ENCODE peak calls at places on chromosomes 3 and 15, in five cellular contexts. N, S, C, I and T are unnamed samples.

GRCh38 chr3:115576325-115576724 is 47.0 kb upstream of the GAP43 start:
- DNase-seq in C (no peak), N (no peak), I (no peak), S (no peak), T (no peak)

GRCh38 chr15:47394410-47394809 is 322.9 kb upstream of the SEMA6D start:
- DNase-seq in C (no peak), S (no peak), I (no peak), N (no peak), T (no peak)

GRCh38 chr3:52280046-52280445 is 1.6 kb upstream of the WDR82 start:
- DNase-seq in N (no peak), S (no peak), C (no peak), I (no peak), T (no peak)

GRCh38 chr3:188421151-188421821 is 267.3 kb downstream of the LPP start:
- DNase-seq in S (no peak), I (no peak), C (no peak), N (no peak), T (no peak)

GRCh38 chr3:40414270-40414669 is 27.3 kb downstream of the ENTPD3 start:
- DNase-seq in I (no peak), N (no peak), S (no peak), C (no peak), T (no peak)

GRCh38 chr15:85421116-85421925 is 40.9 kb downstream of the AKAP13 start:
- DNase-seq in N (no peak), S (no peak), C (no peak), I (no peak), T (no peak)

GRCh38 chr3:49358884-49359225 is 702 bp upstream of the GPX1 start:
- DNase-seq in N (no peak), I (no peak), S (no peak), C (no peak), T (no peak)

GRCh38 chr15:83380682-83381081 is 66.5 kb upstream of the SH3GL3 start:
- DNase-seq in I (peak), S (peak), N (no peak), C (peak), T (no peak)

GRCh38 chr3:104604326-104605010 is 762.2 kb upstream of the ALCAM start:
- DNase-seq in I (no peak), S (no peak), C (no peak), N (no peak), T (no peak)

GRCh38 chr3:77039606-77040553 is at the start of gene ROBO2:
- DNase-seq in N (peak), C (no peak), S (peak), I (no peak), T (no peak)

GRCh38 chr3:170419301-170420087 is 826 bp downstream of the CLDN11 start:
- DNase-seq in I (no peak), N (no peak), C (no peak), S (no peak), T (no peak)

GRCh38 chr3:143090486-143090885 is 29.1 kb upstream of the CHST2 start:
- DNase-seq in S (no peak), N (no peak), C (no peak), I (no peak), T (no peak)

GRCh38 chr3:42663581-42664442 is 10.3 kb downstream of the ZBTB47 start:
- DNase-seq in S (no peak), I (no peak), N (no peak), C (no peak), T (no peak)

GRCh38 chr3:10398341-10398740 is 77.4 kb upstream of the SEC13 start:
- DNase-seq in S (no peak), C (no peak), N (no peak), I (no peak), T (no peak)

GRCh38 chr3:4990061-4990460 is 10.8 kb downstream of the BHLHE40 start:
- DNase-seq in S (no peak), I (no peak), C (no peak), N (no peak), T (no peak)

GRCh38 chr3:108507887-108508286 is 2.5 kb downstream of the MYH15 start:
- DNase-seq in I (no peak), N (no peak), C (no peak), S (no peak), T (no peak)

GRCh38 chr3:20101041-20101440 is 60.8 kb downstream of the KAT2B start:
- DNase-seq in C (no peak), S (no peak), I (no peak), N (no peak), T (no peak)

GRCh38 chr15:89075846-89076245 is 12.4 kb upstream of the ABHD2 start:
- DNase-seq in I (no peak), C (no peak), S (no peak), N (no peak), T (no peak)

GRCh38 chr15:66881173-66881905 is 179.3 kb downstream of the SMAD6 start:
- DNase-seq in N (no peak), I (no peak), C (no peak), S (no peak), T (no peak)

GRCh38 chr3:4752201-4753072 is 226.8 kb upstream of the BHLHE40 start:
- DNase-seq in N (no peak), C (no peak), I (no peak), S (peak), T (no peak)

GRCh38 chr15:48298914-48299313 is 32.3 kb upstream of the DUT start:
- DNase-seq in S (no peak), I (no peak), N (no peak), C (no peak), T (no peak)

GRCh38 chr3:64190517-64191515 is 34.5 kb downstream of the PRICKLE2 start:
- DNase-seq in S (no peak), C (no peak), I (no peak), N (no peak), T (no peak)

GRCh38 chr15:25730918-25731317 is 132.2 kb downstream of the ATP10A start:
- DNase-seq in C (no peak), S (no peak), I (no peak), N (no peak), T (no peak)

GRCh38 chr15:41512512-41513281 is 930 bp downstream of the LTK start:
- DNase-seq in N (no peak), I (no peak), S (no peak), C (peak), T (peak)

GRCh38 chr3:121759541-121760202 is 10.1 kb upstream of the GOLGB1 start:
- DNase-seq in N (no peak), C (no peak), I (no peak), S (no peak), T (no peak)

GRCh38 chr3:64214002-64214696 is 11.1 kb downstream of the PRICKLE2 start:
- DNase-seq in I (no peak), C (peak), N (no peak), S (peak), T (no peak)

GRCh38 chr3:113034011-113034410 is 43.2 kb downstream of the GTPBP8 start:
- DNase-seq in N (no peak), S (no peak), C (no peak), I (no peak), T (no peak)

GRCh38 chr15:66196565-66196964 is 57.0 kb downstream of the MEGF11 start:
- DNase-seq in C (no peak), S (no peak), I (no peak), N (no peak), T (no peak)

GRCh38 chr3:138180375-138181029 is 5.8 kb upstream of the DBR1 start:
- DNase-seq in I (no peak), N (peak), C (no peak), S (peak), T (peak)

GRCh38 chr3:177478170-177478859 is 281.0 kb upstream of the TBL1XR1 start:
- DNase-seq in I (no peak), C (no peak), S (peak), N (no peak), T (no peak)